ENCODE peak calls at places on chromosomes 5 and 9, in seven cellular contexts. J, V, Y, N, X, B and H are unnamed samples.

GRCh38 chr5:16957305-16958165 is 21.4 kb upstream of the MYO10 start:
- DNase-seq in V (no peak), B (no peak), X (peak; percentile 96), J (no peak), Y (peak; percentile 81), N (no peak), H (no peak)

GRCh38 chr9:127874301-127875216 is 2.9 kb downstream of the AK1 start:
- DNase-seq in X (no peak), V (no peak), Y (no peak), J (no peak), B (no peak), N (no peak), H (no peak)

GRCh38 chr9:1051286-1052118 is 1.3 kb downstream of the DMRT2 start:
- DNase-seq in X (no peak), Y (peak; percentile 27), J (no peak), V (peak; percentile 64), B (no peak), N (peak; percentile 66), H (no peak)

GRCh38 chr5:181189363-181189961 is 15.5 kb downstream of the TRIM7 start:
- DNase-seq in J (no peak), V (no peak), N (peak; percentile 35), X (peak; percentile 54), Y (peak; percentile 58), B (no peak), H (peak; percentile 25)

GRCh38 chr5:168908207-168908606 is 329.0 kb upstream of the PANK3 start:
- DNase-seq in X (peak; percentile 31), N (no peak), Y (no peak), V (no peak), B (no peak), J (no peak), H (no peak)

GRCh38 chr5:57335092-57335491 is 147.5 kb downstream of the ACTBL2 start:
- DNase-seq in N (no peak), Y (peak; percentile 31), X (peak; percentile 85), V (no peak), J (no peak), B (no peak), H (no peak)

GRCh38 chr9:72038890-72039410 is 21.5 kb downstream of the C9orf57 start:
- DNase-seq in J (no peak), N (peak; percentile 77), V (peak; percentile 62), X (peak; percentile 63), B (peak; percentile 52), Y (peak; percentile 85), H (peak; percentile 55)

GRCh38 chr9:81559741-81560140 is 129.6 kb downstream of the TLE1 start:
- DNase-seq in V (no peak), J (peak; percentile 94), X (peak; percentile 97), B (no peak), N (no peak), Y (peak; percentile 28), H (no peak)

GRCh38 chr5:1416856-1417469 is 28.3 kb downstream of the SLC6A3 start:
- DNase-seq in B (no peak), Y (no peak), V (no peak), X (no peak), N (peak; percentile 2), J (no peak), H (no peak)

GRCh38 chr5:53446908-53447307 is 33.5 kb upstream of the FST start:
- DNase-seq in X (no peak), Y (no peak), B (no peak), N (no peak), J (no peak), V (no peak), H (no peak)

GRCh38 chr5:116572375-116573278 is 2.0 kb downstream of the SEMA6A start:
- DNase-seq in V (peak; percentile 18), B (no peak), J (no peak), X (peak; percentile 6), N (peak; percentile 76), Y (peak; percentile 34), H (no peak)

GRCh38 chr9:112382501-112383364 is 2.8 kb downstream of the HSDL2 start:
- DNase-seq in N (no peak), B (no peak), J (no peak), X (no peak), Y (no peak), V (no peak), H (no peak)

GRCh38 chr9:79581794-79582193 is 10.0 kb downstream of the TLE4 start:
- DNase-seq in J (peak; percentile 20), B (no peak), X (peak; percentile 97), Y (peak; percentile 68), V (no peak), N (no peak), H (no peak)

GRCh38 chr5:78661044-78661443 is 12.5 kb upstream of the LHFPL2 start:
- DNase-seq in V (no peak), B (no peak), J (no peak), X (no peak), N (no peak), Y (no peak), H (no peak)

GRCh38 chr9:113564804-113565237 is 101.3 kb downstream of the RGS3 start:
- DNase-seq in Y (no peak), J (no peak), V (no peak), B (no peak), X (peak; percentile 73), N (peak; percentile 75), H (no peak)

GRCh38 chr5:1380011-1380817 is 35.3 kb upstream of the CLPTM1L start:
- DNase-seq in J (no peak), N (peak; percentile 56), Y (peak; percentile 36), V (no peak), B (peak; percentile 10), X (peak; percentile 28), H (peak; percentile 66)

GRCh38 chr9:14147738-14148137 is 166.2 kb downstream of the NFIB start:
- DNase-seq in N (no peak), J (no peak), V (no peak), Y (no peak), X (no peak), B (no peak), H (no peak)

GRCh38 chr9:137411670-137412380 is 11.1 kb downstream of the EXD3 start:
- DNase-seq in J (peak; percentile 44), N (peak; percentile 88), V (no peak), Y (peak; percentile 97), B (no peak), X (peak; percentile 95), H (no peak)

GRCh38 chr9:127384016-127384730 is 12.8 kb upstream of the SLC2A8 start:
- DNase-seq in J (no peak), Y (no peak), N (no peak), B (no peak), V (no peak), X (no peak), H (no peak)

GRCh38 chr5:13316191-13316590 is 628.3 kb downstream of the DNAH5 start:
- DNase-seq in V (no peak), B (no peak), N (no peak), J (no peak), X (peak; percentile 12), Y (no peak), H (no peak)

GRCh38 chr9:33170464-33171156 is 3.5 kb upstream of the B4GALT1 start:
- DNase-seq in X (no peak), B (no peak), V (peak; percentile 57), J (no peak), Y (peak; percentile 57), N (peak; percentile 60), H (peak; percentile 40)